ENCODE peak calls at places on chromosomes 3 and 15, in eight cellular contexts. One of them, this sample, is unnamed.

GRCh38 chr3:116863842-116864626 is 154.5 kb downstream of the TUSC7 start:
- DNase-seq in CD4-positive, alpha-beta T cell: no peak
- DNase-seq in K562: no peak
- DNase-seq in HCT116: no peak
- DNase-seq in coronary artery: no peak
- DNase-seq in right lobe of liver: no peak
- DNase-seq in fibroblast of lung: peak; percentile 42
- DNase-seq in endothelial cell of umbilical vein: peak; percentile 79
- DNase-seq in this sample: peak; percentile 4

GRCh38 chr3:80099559-80099958 is 331.8 kb upstream of the ROBO1 start:
- DNase-seq in CD4-positive, alpha-beta T cell: no peak
- DNase-seq in K562: no peak
- DNase-seq in HCT116: no peak
- DNase-seq in coronary artery: no peak
- DNase-seq in right lobe of liver: no peak
- DNase-seq in fibroblast of lung: no peak
- DNase-seq in endothelial cell of umbilical vein: no peak
- DNase-seq in this sample: no peak

GRCh38 chr3:129007792-129008191 is 6.7 kb downstream of the EFCC1 start:
- DNase-seq in CD4-positive, alpha-beta T cell: no peak
- DNase-seq in K562: no peak
- DNase-seq in HCT116: no peak
- DNase-seq in coronary artery: no peak
- DNase-seq in right lobe of liver: no peak
- DNase-seq in fibroblast of lung: no peak
- DNase-seq in endothelial cell of umbilical vein: no peak
- DNase-seq in this sample: no peak

GRCh38 chr3:189625566-189625965 is 5.6 kb upstream of the TP63 start:
- DNase-seq in CD4-positive, alpha-beta T cell: no peak
- DNase-seq in K562: no peak
- DNase-seq in HCT116: no peak
- DNase-seq in coronary artery: no peak
- DNase-seq in right lobe of liver: no peak
- DNase-seq in fibroblast of lung: no peak
- DNase-seq in endothelial cell of umbilical vein: no peak
- DNase-seq in this sample: no peak

GRCh38 chr3:29319798-29320197 is 38.9 kb downstream of the RBMS3 start:
- DNase-seq in CD4-positive, alpha-beta T cell: no peak
- DNase-seq in K562: no peak
- DNase-seq in HCT116: no peak
- DNase-seq in coronary artery: no peak
- DNase-seq in right lobe of liver: no peak
- DNase-seq in fibroblast of lung: no peak
- DNase-seq in endothelial cell of umbilical vein: no peak
- DNase-seq in this sample: no peak

GRCh38 chr15:86164222-86164898 is 84.7 kb downstream of the AGBL1 start:
- DNase-seq in CD4-positive, alpha-beta T cell: no peak
- DNase-seq in K562: no peak
- DNase-seq in HCT116: no peak
- DNase-seq in coronary artery: no peak
- DNase-seq in right lobe of liver: no peak
- DNase-seq in fibroblast of lung: peak; percentile 72
- DNase-seq in endothelial cell of umbilical vein: no peak
- DNase-seq in this sample: peak; percentile 30

GRCh38 chr3:56926513-56927282 is 124.9 kb upstream of the ARHGEF3 start:
- DNase-seq in CD4-positive, alpha-beta T cell: no peak
- DNase-seq in K562: no peak
- DNase-seq in HCT116: no peak
- DNase-seq in coronary artery: no peak
- DNase-seq in right lobe of liver: no peak
- DNase-seq in fibroblast of lung: peak; percentile 86
- DNase-seq in endothelial cell of umbilical vein: peak; percentile 30
- DNase-seq in this sample: peak; percentile 34

GRCh38 chr15:55799287-55800212 is 56.6 kb upstream of the PRTG start:
- DNase-seq in CD4-positive, alpha-beta T cell: no peak
- DNase-seq in K562: peak; percentile 40
- DNase-seq in HCT116: peak; percentile 32
- DNase-seq in coronary artery: no peak
- DNase-seq in right lobe of liver: no peak
- DNase-seq in fibroblast of lung: peak; percentile 49
- DNase-seq in endothelial cell of umbilical vein: peak; percentile 69
- DNase-seq in this sample: peak; percentile 38

GRCh38 chr3:100316656-100317069 is 17.9 kb upstream of the NIT2 start:
- DNase-seq in CD4-positive, alpha-beta T cell: peak; percentile 20
- DNase-seq in K562: peak; percentile 13
- DNase-seq in HCT116: peak; percentile 46
- DNase-seq in coronary artery: no peak
- DNase-seq in right lobe of liver: peak; percentile 71
- DNase-seq in fibroblast of lung: peak; percentile 53
- DNase-seq in endothelial cell of umbilical vein: peak; percentile 64
- DNase-seq in this sample: peak; percentile 45

GRCh38 chr3:135788978-135789377 is 176.6 kb upstream of the PPP2R3A start:
- DNase-seq in CD4-positive, alpha-beta T cell: no peak
- DNase-seq in K562: no peak
- DNase-seq in HCT116: no peak
- DNase-seq in coronary artery: no peak
- DNase-seq in right lobe of liver: no peak
- DNase-seq in fibroblast of lung: no peak
- DNase-seq in endothelial cell of umbilical vein: no peak
- DNase-seq in this sample: no peak

GRCh38 chr3:129756871-129757270 is 136.6 kb downstream of the TMCC1 start:
- DNase-seq in CD4-positive, alpha-beta T cell: no peak
- DNase-seq in K562: no peak
- DNase-seq in HCT116: no peak
- DNase-seq in coronary artery: no peak
- DNase-seq in right lobe of liver: no peak
- DNase-seq in fibroblast of lung: peak; percentile 62
- DNase-seq in endothelial cell of umbilical vein: peak; percentile 43
- DNase-seq in this sample: no peak

GRCh38 chr3:105513042-105513441 is 146.3 kb downstream of the ALCAM start:
- DNase-seq in CD4-positive, alpha-beta T cell: no peak
- DNase-seq in K562: no peak
- DNase-seq in HCT116: no peak
- DNase-seq in coronary artery: no peak
- DNase-seq in right lobe of liver: no peak
- DNase-seq in fibroblast of lung: peak; percentile 93
- DNase-seq in endothelial cell of umbilical vein: no peak
- DNase-seq in this sample: no peak

GRCh38 chr3:177626014-177626413 is 428.7 kb upstream of the TBL1XR1 start:
- DNase-seq in CD4-positive, alpha-beta T cell: no peak
- DNase-seq in K562: no peak
- DNase-seq in HCT116: no peak
- DNase-seq in coronary artery: no peak
- DNase-seq in right lobe of liver: no peak
- DNase-seq in fibroblast of lung: no peak
- DNase-seq in endothelial cell of umbilical vein: no peak
- DNase-seq in this sample: no peak

GRCh38 chr3:139811331-139811730 is 123.7 kb upstream of the CLSTN2 start:
- DNase-seq in CD4-positive, alpha-beta T cell: no peak
- DNase-seq in K562: no peak
- DNase-seq in HCT116: no peak
- DNase-seq in coronary artery: no peak
- DNase-seq in right lobe of liver: no peak
- DNase-seq in fibroblast of lung: peak; percentile 65
- DNase-seq in endothelial cell of umbilical vein: no peak
- DNase-seq in this sample: no peak

GRCh38 chr15:75149911-75150709 is 51.6 kb upstream of the C15orf39 start:
- DNase-seq in CD4-positive, alpha-beta T cell: no peak
- DNase-seq in K562: peak; percentile 33
- DNase-seq in HCT116: peak; percentile 22
- DNase-seq in coronary artery: no peak
- DNase-seq in right lobe of liver: no peak
- DNase-seq in fibroblast of lung: peak; percentile 51
- DNase-seq in endothelial cell of umbilical vein: no peak
- DNase-seq in this sample: peak; percentile 66

GRCh38 chr3:185089343-185089742 is 63.5 kb downstream of the C3orf70 start:
- DNase-seq in CD4-positive, alpha-beta T cell: no peak
- DNase-seq in K562: no peak
- DNase-seq in HCT116: no peak
- DNase-seq in coronary artery: no peak
- DNase-seq in right lobe of liver: no peak
- DNase-seq in fibroblast of lung: peak; percentile 70
- DNase-seq in endothelial cell of umbilical vein: no peak
- DNase-seq in this sample: no peak

GRCh38 chr3:185272051-185272450 is 18.2 kb upstream of the EHHADH start:
- DNase-seq in CD4-positive, alpha-beta T cell: no peak
- DNase-seq in K562: no peak
- DNase-seq in HCT116: no peak
- DNase-seq in coronary artery: no peak
- DNase-seq in right lobe of liver: no peak
- DNase-seq in fibroblast of lung: peak; percentile 52
- DNase-seq in endothelial cell of umbilical vein: no peak
- DNase-seq in this sample: no peak

GRCh38 chr15:41969851-41970431 is 2.4 kb downstream of the EHD4 start:
- DNase-seq in CD4-positive, alpha-beta T cell: peak; percentile 11
- DNase-seq in K562: no peak
- DNase-seq in HCT116: no peak
- DNase-seq in coronary artery: peak; percentile 52
- DNase-seq in right lobe of liver: peak; percentile 30
- DNase-seq in fibroblast of lung: peak; percentile 45
- DNase-seq in endothelial cell of umbilical vein: peak; percentile 41
- DNase-seq in this sample: no peak

GRCh38 chr3:127822166-127822835 is at the start of gene MGLL:
- DNase-seq in CD4-positive, alpha-beta T cell: no peak
- DNase-seq in K562: no peak
- DNase-seq in HCT116: no peak
- DNase-seq in coronary artery: no peak
- DNase-seq in right lobe of liver: peak; percentile 61
- DNase-seq in fibroblast of lung: peak; percentile 49
- DNase-seq in endothelial cell of umbilical vein: peak; percentile 57
- DNase-seq in this sample: peak; percentile 48

GRCh38 chr15:69408841-69409240 is 5.3 kb upstream of the KIF23 start:
- DNase-seq in CD4-positive, alpha-beta T cell: no peak
- DNase-seq in K562: no peak
- DNase-seq in HCT116: no peak
- DNase-seq in coronary artery: no peak
- DNase-seq in right lobe of liver: no peak
- DNase-seq in fibroblast of lung: no peak
- DNase-seq in endothelial cell of umbilical vein: no peak
- DNase-seq in this sample: no peak

GRCh38 chr15:31499953-31500808 is 173.5 kb downstream of the KLF13 start:
- DNase-seq in CD4-positive, alpha-beta T cell: no peak
- DNase-seq in K562: no peak
- DNase-seq in HCT116: no peak
- DNase-seq in coronary artery: peak; percentile 52
- DNase-seq in right lobe of liver: no peak
- DNase-seq in fibroblast of lung: no peak
- DNase-seq in endothelial cell of umbilical vein: no peak
- DNase-seq in this sample: no peak

GRCh38 chr3:35707904-35708303 is 68.6 kb downstream of the ARPP21 start:
- DNase-seq in CD4-positive, alpha-beta T cell: no peak
- DNase-seq in K562: no peak
- DNase-seq in HCT116: no peak
- DNase-seq in coronary artery: no peak
- DNase-seq in right lobe of liver: no peak
- DNase-seq in fibroblast of lung: peak; percentile 57
- DNase-seq in endothelial cell of umbilical vein: no peak
- DNase-seq in this sample: no peak

GRCh38 chr3:196141866-196142673 is 60.2 kb upstream of the TFRC start:
- DNase-seq in CD4-positive, alpha-beta T cell: no peak
- DNase-seq in K562: peak; percentile 35
- DNase-seq in HCT116: no peak
- DNase-seq in coronary artery: no peak
- DNase-seq in right lobe of liver: peak; percentile 93
- DNase-seq in fibroblast of lung: no peak
- DNase-seq in endothelial cell of umbilical vein: no peak
- DNase-seq in this sample: peak; percentile 29

GRCh38 chr3:90091557-90091956 is 984.1 kb downstream of the EPHA3 start:
- DNase-seq in CD4-positive, alpha-beta T cell: no peak
- DNase-seq in K562: no peak
- DNase-seq in HCT116: no peak
- DNase-seq in coronary artery: no peak
- DNase-seq in right lobe of liver: no peak
- DNase-seq in fibroblast of lung: peak; percentile 35
- DNase-seq in endothelial cell of umbilical vein: no peak
- DNase-seq in this sample: peak; percentile 2
- TF ChIP-seq CTCF in CD4-positive, alpha-beta T cell: no peak
- TF ChIP-seq CTCF in K562: no peak
- TF ChIP-seq CTCF in HCT116: peak; percentile 18
- TF ChIP-seq CTCF in coronary artery: peak; percentile 55
- TF ChIP-seq CTCF in right lobe of liver: peak; percentile 27
- TF ChIP-seq CTCF in fibroblast of lung: peak; percentile 66
- TF ChIP-seq CTCF in endothelial cell of umbilical vein: no peak
- TF ChIP-seq CTCF in this sample: no peak

GRCh38 chr3:111605016-111605415 is 9.9 kb upstream of the ZBED2 start:
- DNase-seq in CD4-positive, alpha-beta T cell: no peak
- DNase-seq in K562: no peak
- DNase-seq in HCT116: no peak
- DNase-seq in coronary artery: no peak
- DNase-seq in right lobe of liver: no peak
- DNase-seq in fibroblast of lung: peak; percentile 35
- DNase-seq in endothelial cell of umbilical vein: no peak
- DNase-seq in this sample: no peak
- H3K27ac ChIP-seq in CD4-positive, alpha-beta T cell: no peak overlapping the region
- H3K27ac ChIP-seq in K562: no peak overlapping the region
- H3K27ac ChIP-seq in HCT116: no peak overlapping the region
- H3K27ac ChIP-seq in coronary artery: no peak overlapping the region
- H3K27ac ChIP-seq in right lobe of liver: no peak overlapping the region
- H3K27ac ChIP-seq in fibroblast of lung: no peak overlapping the region
- H3K27ac ChIP-seq in endothelial cell of umbilical vein: no peak overlapping the region
- H3K27ac ChIP-seq in this sample: no peak overlapping the region

GRCh38 chr3:152834354-152835310 is at the start of gene P2RY1:
- DNase-seq in CD4-positive, alpha-beta T cell: no peak
- DNase-seq in K562: peak; percentile 83
- DNase-seq in HCT116: peak; percentile 40
- DNase-seq in coronary artery: peak; percentile 74
- DNase-seq in right lobe of liver: peak; percentile 62
- DNase-seq in fibroblast of lung: peak; percentile 73
- DNase-seq in endothelial cell of umbilical vein: peak; percentile 59
- DNase-seq in this sample: peak; percentile 69
- TF ChIP-seq CTCF in CD4-positive, alpha-beta T cell: no peak
- TF ChIP-seq CTCF in K562: peak; percentile 25
- TF ChIP-seq CTCF in HCT116: peak; percentile 16
- TF ChIP-seq CTCF in coronary artery: no peak
- TF ChIP-seq CTCF in right lobe of liver: peak; percentile 12
- TF ChIP-seq CTCF in fibroblast of lung: peak; percentile 12
- TF ChIP-seq CTCF in endothelial cell of umbilical vein: no peak
- TF ChIP-seq CTCF in this sample: no peak

GRCh38 chr3:150194957-150195356 is 213.1 kb upstream of the TSC22D2 start:
- DNase-seq in CD4-positive, alpha-beta T cell: no peak
- DNase-seq in K562: no peak
- DNase-seq in HCT116: no peak
- DNase-seq in coronary artery: no peak
- DNase-seq in right lobe of liver: no peak
- DNase-seq in fibroblast of lung: no peak
- DNase-seq in endothelial cell of umbilical vein: no peak
- DNase-seq in this sample: no peak
- H3K27ac ChIP-seq in CD4-positive, alpha-beta T cell: no peak overlapping the region
- H3K27ac ChIP-seq in K562: no peak overlapping the region
- H3K27ac ChIP-seq in HCT116: no peak overlapping the region
- H3K27ac ChIP-seq in coronary artery: no peak overlapping the region
- H3K27ac ChIP-seq in right lobe of liver: no peak overlapping the region
- H3K27ac ChIP-seq in fibroblast of lung: no peak overlapping the region
- H3K27ac ChIP-seq in endothelial cell of umbilical vein: no peak overlapping the region
- H3K27ac ChIP-seq in this sample: no peak overlapping the region

GRCh38 chr3:187146389-187146788 is 7.1 kb upstream of the RPL39L start:
- DNase-seq in CD4-positive, alpha-beta T cell: no peak
- DNase-seq in K562: no peak
- DNase-seq in HCT116: no peak
- DNase-seq in coronary artery: no peak
- DNase-seq in right lobe of liver: no peak
- DNase-seq in fibroblast of lung: no peak
- DNase-seq in endothelial cell of umbilical vein: no peak
- DNase-seq in this sample: no peak

GRCh38 chr3:187150186-187150585 is 10.9 kb upstream of the RPL39L start:
- DNase-seq in CD4-positive, alpha-beta T cell: no peak
- DNase-seq in K562: no peak
- DNase-seq in HCT116: no peak
- DNase-seq in coronary artery: no peak
- DNase-seq in right lobe of liver: no peak
- DNase-seq in fibroblast of lung: no peak
- DNase-seq in endothelial cell of umbilical vein: no peak
- DNase-seq in this sample: no peak

GRCh38 chr3:187150599-187150998 is 11.3 kb upstream of the RPL39L start:
- DNase-seq in CD4-positive, alpha-beta T cell: peak; percentile 62
- DNase-seq in K562: no peak
- DNase-seq in HCT116: no peak
- DNase-seq in coronary artery: no peak
- DNase-seq in right lobe of liver: no peak
- DNase-seq in fibroblast of lung: no peak
- DNase-seq in endothelial cell of umbilical vein: peak; percentile 16
- DNase-seq in this sample: no peak
- TF ChIP-seq CTCF in CD4-positive, alpha-beta T cell: peak; percentile 34
- TF ChIP-seq CTCF in K562: peak; percentile 44
- TF ChIP-seq CTCF in HCT116: peak; percentile 42
- TF ChIP-seq CTCF in coronary artery: no peak
- TF ChIP-seq CTCF in right lobe of liver: no peak
- TF ChIP-seq CTCF in fibroblast of lung: no peak
- TF ChIP-seq CTCF in endothelial cell of umbilical vein: peak; percentile 10
- TF ChIP-seq CTCF in this sample: no peak

This sample was measured in RWPE1.